ENCODE peak calls at places on chromosome 13, in six cellular contexts. O is adrenal gland, E is AG04450, M is tibial nerve, S is HL-60, W is lower lobe of right lung. R is an unnamed sample.

GRCh38 chr13:28534210-28534609 is 39.3 kb upstream of the FLT1 start:
- DNase-seq in O (no peak), E (no peak), M (no peak), S (no peak), W (no peak), R (no peak)

GRCh38 chr13:54144809-54145208 is 1116.2 kb downstream of the OLFM4 start:
- DNase-seq in O (no peak), E (no peak), M (no peak), S (no peak), W (no peak), R (no peak)

GRCh38 chr13:54029720-54030119 is 1001.1 kb downstream of the OLFM4 start:
- DNase-seq in O (no peak), E (no peak), M (no peak), S (peak), W (no peak), R (no peak)

GRCh38 chr13:97101912-97102311 is 107.6 kb upstream of the OXGR1 start:
- DNase-seq in O (no peak), E (no peak), M (no peak), S (no peak), W (no peak), R (no peak)

GRCh38 chr13:94112731-94113130 is 366.8 kb downstream of the DCT start:
- DNase-seq in O (no peak), E (no peak), M (no peak), S (no peak), W (no peak), R (no peak)

GRCh38 chr13:69935043-69935442 is 172.6 kb upstream of the ATXN8OS start:
- DNase-seq in O (no peak), E (no peak), M (no peak), S (peak), W (no peak), R (no peak)

GRCh38 chr13:113157929-113158747 is at the start of gene PROZ:
- DNase-seq in O (no peak), E (no peak), M (no peak), S (no peak), W (no peak), R (no peak)

GRCh38 chr13:53324656-53325055 is 296.0 kb downstream of the OLFM4 start:
- DNase-seq in O (no peak), E (no peak), M (no peak), S (no peak), W (no peak), R (no peak)

GRCh38 chr13:90307136-90307535 is 1040.4 kb upstream of the MIR17HG start:
- DNase-seq in O (no peak), E (no peak), M (no peak), S (no peak), W (no peak), R (no peak)

GRCh38 chr13:33676700-33677048 is 141.3 kb upstream of the RFC3 start:
- DNase-seq in O (peak), E (peak), M (no peak), S (peak), W (peak), R (peak)

GRCh38 chr13:27607125-27607524 is 13.2 kb downstream of the LNX2 start:
- DNase-seq in O (peak), E (peak), M (no peak), S (no peak), W (no peak), R (no peak)

GRCh38 chr13:33126909-33127607 is 110.8 kb downstream of the KL start:
- DNase-seq in O (no peak), E (no peak), M (no peak), S (no peak), W (no peak), R (no peak)

GRCh38 chr13:28750187-28751045 is 31.6 kb upstream of the SLC46A3 start:
- DNase-seq in O (no peak), E (no peak), M (no peak), S (no peak), W (no peak), R (no peak)

GRCh38 chr13:112885782-112886268 is 83.2 kb upstream of the MCF2L start:
- DNase-seq in O (peak), E (peak), M (peak), S (no peak), W (peak), R (peak)

GRCh38 chr13:50393641-50394040 is 378.4 kb downstream of the KCNRG start:
- DNase-seq in O (no peak), E (no peak), M (no peak), S (no peak), W (no peak), R (no peak)

GRCh38 chr13:59510377-59510776 is 653.4 kb downstream of the DIAPH3 start:
- DNase-seq in O (no peak), E (no peak), M (no peak), S (no peak), W (no peak), R (no peak)

GRCh38 chr13:110915874-110916670 is 1.2 kb upstream of the ANKRD10 start:
- DNase-seq in O (no peak), E (no peak), M (no peak), S (peak), W (no peak), R (no peak)

GRCh38 chr13:111664060-111664459 is 343.6 kb downstream of the TEX29 start:
- DNase-seq in O (no peak), E (no peak), M (no peak), S (no peak), W (no peak), R (no peak)

GRCh38 chr13:73075546-73075945 is 16.7 kb downstream of the KLF5 start:
- DNase-seq in O (no peak), E (no peak), M (no peak), S (no peak), W (peak), R (no peak)

GRCh38 chr13:25943666-25944065 is 108.2 kb downstream of the SHISA2 start:
- DNase-seq in O (no peak), E (no peak), M (no peak), S (peak), W (no peak), R (no peak)

GRCh38 chr13:97440598-97440997 is 6.6 kb downstream of the RAP2A start:
- DNase-seq in O (no peak), E (no peak), M (no peak), S (no peak), W (no peak), R (no peak)

GRCh38 chr13:101447852-101448251 is 4.6 kb upstream of the ITGBL1 start:
- DNase-seq in O (no peak), E (no peak), M (no peak), S (no peak), W (no peak), R (no peak)

GRCh38 chr13:31875134-31875533 is 135.8 kb downstream of the RXFP2 start:
- DNase-seq in O (no peak), E (no peak), M (no peak), S (no peak), W (no peak), R (no peak)

GRCh38 chr13:36673838-36674326 is at the start of gene SERTM1:
- DNase-seq in O (no peak), E (no peak), M (no peak), S (no peak), W (peak), R (no peak)

GRCh38 chr13:33349996-33350826 is 64.7 kb upstream of the STARD13 start:
- DNase-seq in O (peak), E (no peak), M (peak), S (no peak), W (peak), R (no peak)

GRCh38 chr13:111346281-111346680 is 25.8 kb downstream of the TEX29 start:
- DNase-seq in O (no peak), E (no peak), M (no peak), S (no peak), W (no peak), R (peak)

GRCh38 chr13:101915333-101915732 is 462.9 kb downstream of the ITGBL1 start:
- DNase-seq in O (no peak), E (no peak), M (no peak), S (no peak), W (no peak), R (no peak)

GRCh38 chr13:29465741-29466293 is 129.7 kb downstream of the SLC7A1 start:
- DNase-seq in O (no peak), E (peak), M (peak), S (no peak), W (no peak), R (no peak)

GRCh38 chr13:48398450-48399095 is 14.3 kb downstream of the LPAR6 start:
- DNase-seq in O (no peak), E (no peak), M (no peak), S (no peak), W (no peak), R (no peak)

GRCh38 chr13:98147521-98147920 is 4.6 kb downstream of the FARP1 start:
- DNase-seq in O (peak), E (no peak), M (no peak), S (no peak), W (no peak), R (no peak)

GRCh38 chr13:45500492-45501174 is 35.9 kb downstream of the COG3 start:
- DNase-seq in O (no peak), E (peak), M (no peak), S (peak), W (no peak), R (no peak)

GRCh38 chr13:109790951-109791605 is 4.7 kb upstream of the IRS2 start:
- DNase-seq in O (no peak), E (no peak), M (no peak), S (peak), W (no peak), R (no peak)

GRCh38 chr13:46496086-46496485 is 56.9 kb upstream of the LRCH1 start:
- DNase-seq in O (no peak), E (no peak), M (no peak), S (no peak), W (no peak), R (no peak)

GRCh38 chr13:90261343-90261742 is 1086.1 kb upstream of the MIR17HG start:
- DNase-seq in O (no peak), E (no peak), M (no peak), S (no peak), W (no peak), R (no peak)

GRCh38 chr13:51590966-51591627 is 6.8 kb downstream of the WDFY2 start:
- DNase-seq in O (peak), E (peak), M (no peak), S (peak), W (no peak), R (no peak)
- H3K27ac ChIP-seq in O (peak), E (peak), M (no peak), S (no peak), W (peak), R (peak)

GRCh38 chr13:87403748-87404432 is 267.3 kb upstream of the SLITRK5 start:
- DNase-seq in O (no peak), E (no peak), M (no peak), S (no peak), W (no peak), R (no peak)
- TF ChIP-seq CTCF in O (no peak), E (no peak), M (no peak), S (no peak), W (no peak), R (no peak)

GRCh38 chr13:19075418-19075817 is 106.2 kb downstream of the TUBA3C start:
- DNase-seq in O (no peak), E (no peak), M (no peak), S (no peak), W (no peak), R (peak)
- H3K27ac ChIP-seq in O (no peak), E (no peak), M (no peak), S (no peak), W (no peak), R (no peak)

GRCh38 chr13:44131069-44131614 is 242.5 kb upstream of the SERP2 start:
- DNase-seq in O (no peak), E (no peak), M (no peak), S (no peak), W (no peak), R (no peak)

GRCh38 chr13:44132710-44133109 is 240.9 kb upstream of the SERP2 start:
- DNase-seq in O (peak), E (no peak), M (peak), S (no peak), W (peak), R (peak)

GRCh38 chr13:44129418-44129817 is 244.2 kb upstream of the SERP2 start:
- DNase-seq in O (no peak), E (no peak), M (no peak), S (no peak), W (no peak), R (no peak)

GRCh38 chr13:44125943-44126469 is 246.3 kb downstream of the LACC1 start:
- DNase-seq in O (no peak), E (peak), M (no peak), S (no peak), W (no peak), R (no peak)

DNA sequence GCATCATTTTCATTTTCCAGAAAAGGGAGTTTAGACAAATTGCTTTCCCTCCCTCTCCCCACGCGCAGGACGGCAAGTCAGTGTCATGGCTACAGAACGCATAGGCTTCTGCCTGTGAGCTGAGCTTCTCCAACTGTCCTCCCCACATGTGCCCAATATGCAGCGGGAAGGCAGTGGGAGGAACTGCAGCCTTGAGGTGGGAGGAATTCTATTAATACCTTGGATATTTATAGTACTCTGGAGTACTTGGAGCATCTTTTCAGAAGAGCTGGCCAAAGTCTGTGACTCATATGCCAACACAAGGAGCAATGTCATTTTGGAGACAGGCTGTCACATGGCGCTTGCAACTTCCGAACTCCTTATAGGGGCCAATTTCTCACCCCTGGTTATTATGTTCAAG is 245.1 kb upstream of the SERP2 start:
- DNase-seq in O (peak), E (no peak), M (no peak), S (no peak), W (no peak), R (peak)
- TF ChIP-seq CTCF in O (no peak), E (peak), M (no peak), S (no peak), W (no peak), R (no peak)

R was measured in right atrium auricular region.